ENCODE peak calls at places on chromosomes 7 and 10, in five cellular contexts. W, R, G, M and B are unnamed samples.

GRCh38 chr10:22086730-22087364 is 83.3 kb upstream of the DNAJC1 start:
- DNase-seq in W (no peak), G (no peak), M (no peak), R (peak), B (no peak)

GRCh38 chr10:128859738-128860386 is 607.2 kb upstream of the MGMT start:
- DNase-seq in R (no peak), W (no peak), G (no peak), M (no peak), B (no peak)

GRCh38 chr10:16644146-16644545 is 122.5 kb upstream of the C1QL3 start:
- DNase-seq in R (no peak), W (no peak), M (no peak), G (no peak), B (peak)

GRCh38 chr10:21020545-21020944 is 123.4 kb upstream of the NEBL start:
- DNase-seq in M (no peak), R (no peak), G (no peak), W (no peak), B (no peak)

GRCh38 chr10:16686081-16686902 is 130.9 kb downstream of the RSU1 start:
- DNase-seq in G (no peak), M (no peak), R (no peak), W (no peak), B (no peak)

GRCh38 chr7:125316451-125316850 is 386.8 kb upstream of the POT1 start:
- DNase-seq in W (no peak), R (no peak), M (no peak), G (no peak), B (no peak)

GRCh38 chr7:142807855-142808460 is 37.2 kb downstream of the PRSS2 start:
- DNase-seq in M (no peak), R (no peak), G (no peak), W (no peak), B (no peak)

GRCh38 chr7:5423844-5424688 is 432 bp upstream of the TNRC18 start:
- DNase-seq in R (peak), G (no peak), W (no peak), M (peak), B (peak)

GRCh38 chr7:31056775-31057346 is 4.8 kb downstream of the ADCYAP1R1 start:
- DNase-seq in R (peak), M (no peak), W (no peak), G (no peak), B (no peak)

GRCh38 chr7:107860981-107861652 is 29.9 kb upstream of the DLD start:
- DNase-seq in W (no peak), R (no peak), G (no peak), M (no peak), B (peak)

GRCh38 chr7:131111081-131111576 is 216.5 kb upstream of the MKLN1 start:
- DNase-seq in W (no peak), M (no peak), R (peak), G (peak), B (no peak)

GRCh38 chr10:78953124-78954008 is 115.4 kb upstream of the ZMIZ1 start:
- DNase-seq in W (no peak), R (no peak), G (no peak), M (no peak), B (no peak)

GRCh38 chr7:137977173-137977572 is 24.7 kb downstream of the CREB3L2 start:
- DNase-seq in W (no peak), G (no peak), M (no peak), R (no peak), B (no peak)

GRCh38 chr10:18542832-18543231 is 108.6 kb downstream of the NSUN6 start:
- DNase-seq in R (no peak), M (no peak), W (no peak), G (no peak), B (peak)

GRCh38 chr10:70992436-70992835 is 104.1 kb upstream of the PCBD1 start:
- DNase-seq in G (no peak), W (no peak), M (peak), R (no peak), B (no peak)

GRCh38 chr7:30074422-30075030 is 46.3 kb downstream of the PLEKHA8 start:
- DNase-seq in M (no peak), G (no peak), R (peak), W (no peak), B (no peak)

GRCh38 chr10:24462889-24463552 is 254.1 kb downstream of the KIAA1217 start:
- DNase-seq in G (no peak), W (no peak), R (no peak), M (no peak), B (no peak)

GRCh38 chr7:47503283-47503682 is 78.6 kb downstream of the TNS3 start:
- DNase-seq in M (no peak), G (no peak), W (no peak), R (no peak), B (no peak)

GRCh38 chr10:104288355-104288754 is 19.4 kb downstream of the GSTO2 start:
- DNase-seq in G (no peak), W (no peak), R (no peak), M (no peak), B (no peak)

GRCh38 chr7:112053405-112054069 is 152.7 kb downstream of the DOCK4 start:
- DNase-seq in M (no peak), R (no peak), G (no peak), W (no peak), B (no peak)